ENCODE peak calls at places on chromosomes 11 and 22, in ten cellular contexts. H is sigmoid colon, D is spleen, N is HCT116, K is suprapubic skin, W is GM12878, V is transverse colon, I is H1, G is upper lobe of left lung, Q is stomach. S is an unnamed sample.

GRCh38 chr22:28714043-28714442 is 27.6 kb downstream of the CHEK2 start:
- DNase-seq in H (no peak), D (no peak), N (no peak), K (no peak), W (no peak), V (no peak), I (no peak), G (no peak), Q (no peak), S (no peak)

GRCh38 chr22:21796863-21797262 is 61.3 kb upstream of the YPEL1 start:
- DNase-seq in H (no peak), D (no peak), N (no peak), K (no peak), W (no peak), V (no peak), I (no peak), G (no peak), Q (peak), S (no peak)

GRCh38 chr22:29457730-29458129 is 19.3 kb downstream of the RFPL1 start:
- DNase-seq in H (no peak), D (peak), N (peak), K (no peak), W (peak), V (peak), I (no peak), G (no peak), Q (no peak), S (no peak)

GRCh38 chr11:46356911-46357482 is 9.7 kb downstream of the DGKZ start:
- DNase-seq in H (no peak), D (no peak), N (no peak), K (no peak), W (no peak), V (no peak), I (no peak), G (no peak), Q (no peak), S (no peak)

GRCh38 chr11:67291481-67292381 is 2.6 kb downstream of the ANKRD13D start:
- DNase-seq in H (peak), D (peak), N (no peak), K (no peak), W (no peak), V (no peak), I (no peak), G (peak), Q (no peak), S (no peak)

GRCh38 chr11:2215561-2216399 is 44.2 kb upstream of the TH start:
- DNase-seq in H (peak), D (peak), N (no peak), K (no peak), W (no peak), V (no peak), I (no peak), G (peak), Q (no peak), S (peak)

GRCh38 chr11:128152796-128153696 is 434.3 kb downstream of the ETS1 start:
- DNase-seq in H (no peak), D (no peak), N (no peak), K (no peak), W (no peak), V (no peak), I (no peak), G (no peak), Q (no peak), S (no peak)

GRCh38 chr11:70623906-70624597 is 225.7 kb downstream of the CTTN start:
- DNase-seq in H (no peak), D (no peak), N (no peak), K (no peak), W (no peak), V (peak), I (no peak), G (no peak), Q (no peak), S (no peak)

GRCh38 chr11:83036701-83037100 is 35.0 kb downstream of the RAB30 start:
- DNase-seq in H (no peak), D (no peak), N (no peak), K (no peak), W (no peak), V (no peak), I (no peak), G (no peak), Q (no peak), S (no peak)

GRCh38 chr11:60422609-60423008 is 6.8 kb upstream of the MS4A5 start:
- DNase-seq in H (no peak), D (no peak), N (no peak), K (no peak), W (no peak), V (no peak), I (no peak), G (no peak), Q (no peak), S (no peak)

GRCh38 chr11:118503216-118503615 is 24.1 kb upstream of the TTC36 start:
- DNase-seq in H (no peak), D (no peak), N (no peak), K (no peak), W (no peak), V (no peak), I (no peak), G (no peak), Q (no peak), S (no peak)

GRCh38 chr22:50272103-50272782 is 2.1 kb upstream of the MAPK11 start:
- DNase-seq in H (no peak), D (no peak), N (no peak), K (no peak), W (no peak), V (no peak), I (no peak), G (no peak), Q (no peak), S (no peak)

GRCh38 chr22:44098021-44098739 is 74.1 kb downstream of the PARVB start:
- DNase-seq in H (peak), D (peak), N (no peak), K (no peak), W (no peak), V (no peak), I (no peak), G (no peak), Q (no peak), S (no peak)

GRCh38 chr11:96869207-96869606 is 479.4 kb downstream of the JRKL start:
- DNase-seq in H (no peak), D (no peak), N (no peak), K (no peak), W (no peak), V (no peak), I (no peak), G (no peak), Q (no peak), S (no peak)

GRCh38 chr11:2393111-2393868 is 7.3 kb upstream of the TSSC4 start:
- DNase-seq in H (no peak), D (no peak), N (no peak), K (no peak), W (no peak), V (no peak), I (no peak), G (peak), Q (no peak), S (no peak)

GRCh38 chr11:22263613-22264012 is 70.7 kb downstream of the ANO5 start:
- DNase-seq in H (no peak), D (no peak), N (no peak), K (no peak), W (no peak), V (no peak), I (no peak), G (no peak), Q (no peak), S (no peak)

GRCh38 chr11:6614446-6614845 is 2.4 kb upstream of the TAF10 start:
- DNase-seq in H (peak), D (no peak), N (no peak), K (no peak), W (no peak), V (no peak), I (no peak), G (no peak), Q (no peak), S (no peak)

GRCh38 chr11:35166369-35167360 is 27.7 kb downstream of the CD44 start:
- DNase-seq in H (peak), D (peak), N (peak), K (no peak), W (no peak), V (no peak), I (no peak), G (no peak), Q (no peak), S (peak)

GRCh38 chr11:15683528-15683927 is 568.8 kb downstream of the INSC start:
- DNase-seq in H (no peak), D (no peak), N (no peak), K (no peak), W (no peak), V (no peak), I (no peak), G (no peak), Q (no peak), S (no peak)

GRCh38 chr11:94845622-94846021 is 77.5 kb downstream of the AMOTL1 start:
- DNase-seq in H (peak), D (no peak), N (no peak), K (no peak), W (no peak), V (no peak), I (no peak), G (no peak), Q (peak), S (peak)

GRCh38 chr11:6674856-6675255 is 8.3 kb downstream of the MRPL17 start:
- DNase-seq in H (no peak), D (no peak), N (no peak), K (no peak), W (no peak), V (no peak), I (no peak), G (no peak), Q (no peak), S (no peak)

GRCh38 chr11:4713241-4713640 is 8.7 kb downstream of the MMP26 start:
- DNase-seq in H (no peak), D (no peak), N (no peak), K (no peak), W (no peak), V (no peak), I (no peak), G (no peak), Q (no peak), S (no peak)

GRCh38 chr11:7673724-7674434 is 579 bp upstream of the CYB5R2 start:
- DNase-seq in H (peak), D (no peak), N (peak), K (no peak), W (no peak), V (peak), I (no peak), G (peak), Q (peak), S (no peak)

GRCh38 chr11:66933508-66933907 is 24.7 kb downstream of the PC start:
- DNase-seq in H (no peak), D (no peak), N (no peak), K (no peak), W (no peak), V (no peak), I (no peak), G (no peak), Q (no peak), S (no peak)

GRCh38 chr11:134159652-134160051 is 64.1 kb downstream of the NCAPD3 start:
- DNase-seq in H (no peak), D (no peak), N (no peak), K (no peak), W (no peak), V (no peak), I (no peak), G (peak), Q (no peak), S (no peak)

GRCh38 chr11:70075836-70076235 is 2.3 kb upstream of the ANO1 start:
- DNase-seq in H (peak), D (peak), N (no peak), K (peak), W (no peak), V (no peak), I (no peak), G (no peak), Q (no peak), S (no peak)

GRCh38 chr22:48417143-48418070 is 1410.3 kb downstream of the BRD1 start:
- DNase-seq in H (no peak), D (peak), N (no peak), K (peak), W (no peak), V (no peak), I (no peak), G (peak), Q (no peak), S (no peak)

GRCh38 chr22:35470903-35471321 is 69.7 kb upstream of the RASD2 start:
- DNase-seq in H (no peak), D (no peak), N (peak), K (no peak), W (no peak), V (no peak), I (no peak), G (no peak), Q (no peak), S (no peak)

GRCh38 chr11:134157451-134157850 is 66.3 kb downstream of the NCAPD3 start:
- DNase-seq in H (no peak), D (no peak), N (no peak), K (no peak), W (no peak), V (no peak), I (no peak), G (no peak), Q (no peak), S (no peak)

GRCh38 chr11:34558211-34558610 is 44.6 kb upstream of the ELF5 start:
- DNase-seq in H (no peak), D (no peak), N (no peak), K (no peak), W (no peak), V (no peak), I (no peak), G (no peak), Q (no peak), S (no peak)

GRCh38 chr11:123694551-123694950 is 40.1 kb upstream of the SCN3B start:
- DNase-seq in H (no peak), D (no peak), N (no peak), K (no peak), W (no peak), V (no peak), I (no peak), G (no peak), Q (no peak), S (no peak)

GRCh38 chr22:35630387-35630793 is 13.3 kb upstream of the MB start:
- DNase-seq in H (peak), D (peak), N (peak), K (no peak), W (no peak), V (no peak), I (no peak), G (no peak), Q (no peak), S (no peak)

GRCh38 chr11:119222308-119222707 is 16.2 kb downstream of the CBL start:
- DNase-seq in H (no peak), D (no peak), N (no peak), K (no peak), W (no peak), V (no peak), I (no peak), G (no peak), Q (no peak), S (no peak)

GRCh38 chr11:124194696-124195418 is 11.7 kb downstream of the OR10D3 start:
- DNase-seq in H (no peak), D (no peak), N (peak), K (no peak), W (peak), V (peak), I (no peak), G (no peak), Q (peak), S (no peak)

GRCh38 chr11:33742249-33742851 is 6.1 kb upstream of the CD59 start:
- DNase-seq in H (no peak), D (no peak), N (no peak), K (no peak), W (no peak), V (no peak), I (no peak), G (no peak), Q (no peak), S (no peak)

GRCh38 chr11:29310016-29310415 is 706.8 kb downstream of the KCNA4 start:
- DNase-seq in H (no peak), D (no peak), N (no peak), K (no peak), W (no peak), V (no peak), I (no peak), G (no peak), Q (no peak), S (no peak)

GRCh38 chr22:26740253-26740652 is 82.9 kb downstream of the MIAT start:
- DNase-seq in H (no peak), D (no peak), N (no peak), K (no peak), W (no peak), V (no peak), I (no peak), G (no peak), Q (no peak), S (no peak)

GRCh38 chr11:108216988-108217387 is 5.5 kb downstream of the NPAT start:
- DNase-seq in H (no peak), D (no peak), N (no peak), K (no peak), W (no peak), V (no peak), I (no peak), G (no peak), Q (no peak), S (no peak)
- H3K4me3 ChIP-seq in H (no peak), D (no peak), N (no peak), K (no peak), W (peak), V (no peak), I (no peak), G (no peak), Q (no peak), S (no peak)

GRCh38 chr11:93330446-93330984 is at the start of gene DEUP1:
- DNase-seq in H (peak), D (peak), N (no peak), K (no peak), W (no peak), V (peak), I (no peak), G (peak), Q (peak), S (peak)
- TF ChIP-seq POLR2A in H (no peak), D (no peak), N (no peak), K (no peak), W (no peak), V (no peak), I (no peak), G (no peak), Q (no peak), S (no peak)

GRCh38 chr11:57638811-57639320 is 10.8 kb downstream of the YPEL4 start:
- DNase-seq in H (no peak), D (no peak), N (no peak), K (no peak), W (no peak), V (no peak), I (no peak), G (no peak), Q (no peak), S (no peak)
- TF ChIP-seq POLR2AphosphoS5 in H (no peak), D (no peak), N (no peak), K (no peak), W (no peak), V (no peak), I (peak), G (no peak), Q (no peak), S (no peak)

GRCh38 chr11:78526497-78527146 is 48.0 kb downstream of the NARS2 start:
- DNase-seq in H (no peak), D (no peak), N (no peak), K (no peak), W (no peak), V (no peak), I (no peak), G (no peak), Q (no peak), S (no peak)
- H3K4me3 ChIP-seq in H (no peak), D (no peak), N (no peak), K (no peak), W (no peak), V (no peak), I (no peak), G (no peak), Q (no peak), S (no peak)

GRCh38 chr11:126892781-126893180 is 107.8 kb downstream of the KIRREL3 start:
- DNase-seq in H (no peak), D (no peak), N (no peak), K (no peak), W (no peak), V (no peak), I (no peak), G (no peak), Q (no peak), S (no peak)

GRCh38 chr11:126888126-126888712 is 112.4 kb downstream of the KIRREL3 start:
- DNase-seq in H (no peak), D (no peak), N (no peak), K (no peak), W (no peak), V (no peak), I (no peak), G (no peak), Q (no peak), S (no peak)

GRCh38 chr11:126891556-126892217 is 108.9 kb downstream of the KIRREL3 start:
- DNase-seq in H (no peak), D (no peak), N (no peak), K (no peak), W (no peak), V (no peak), I (no peak), G (no peak), Q (no peak), S (no peak)

GRCh38 chr11:126893796-126894195 is 106.8 kb downstream of the KIRREL3 start:
- DNase-seq in H (no peak), D (no peak), N (no peak), K (no peak), W (no peak), V (no peak), I (no peak), G (no peak), Q (no peak), S (no peak)

GRCh38 chr11:126890561-126890960 is 110.0 kb downstream of the KIRREL3 start:
- DNase-seq in H (no peak), D (no peak), N (no peak), K (no peak), W (no peak), V (no peak), I (peak), G (peak), Q (no peak), S (no peak)
- TF ChIP-seq POLR2A in H (no peak), D (no peak), N (no peak), K (no peak), W (no peak), V (no peak), I (no peak), G (no peak), Q (no peak), S (no peak)

GRCh38 chr11:62879150-62879549 is 1.5 kb upstream of the SLC3A2 start:
- DNase-seq in H (no peak), D (no peak), N (no peak), K (no peak), W (no peak), V (no peak), I (no peak), G (no peak), Q (no peak), S (no peak)

GRCh38 chr11:62881579-62882427 is 1.1 kb downstream of the SLC3A2 start:
- DNase-seq in H (peak), D (peak), N (peak), K (peak), W (peak), V (peak), I (peak), G (no peak), Q (peak), S (peak)

GRCh38 chr11:62880803-62881578 is at the start of gene SLC3A2:
- DNase-seq in H (peak), D (peak), N (peak), K (peak), W (peak), V (peak), I (peak), G (peak), Q (peak), S (peak)

GRCh38 chr11:62880231-62880802 is 379 bp upstream of the SLC3A2 start:
- DNase-seq in H (no peak), D (peak), N (no peak), K (no peak), W (no peak), V (no peak), I (no peak), G (no peak), Q (no peak), S (peak)

GRCh38 chr11:62879554-62879953 is 1.1 kb upstream of the SLC3A2 start:
- DNase-seq in H (peak), D (no peak), N (no peak), K (no peak), W (no peak), V (no peak), I (no peak), G (no peak), Q (peak), S (no peak)
- TF ChIP-seq POLR2AphosphoS5 in H (peak), D (no peak), N (no peak), K (no peak), W (no peak), V (no peak), I (peak), G (peak), Q (no peak), S (no peak)

GRCh38 chr22:19878461-19879247 is 24.0 kb upstream of the GNB1L start:
- DNase-seq in H (peak), D (peak), N (no peak), K (peak), W (no peak), V (no peak), I (no peak), G (peak), Q (no peak), S (no peak)
- H3K4me3 ChIP-seq in H (no peak), D (no peak), N (no peak), K (no peak), W (no peak), V (no peak), I (no peak), G (no peak), Q (no peak), S (no peak)

DNA sequence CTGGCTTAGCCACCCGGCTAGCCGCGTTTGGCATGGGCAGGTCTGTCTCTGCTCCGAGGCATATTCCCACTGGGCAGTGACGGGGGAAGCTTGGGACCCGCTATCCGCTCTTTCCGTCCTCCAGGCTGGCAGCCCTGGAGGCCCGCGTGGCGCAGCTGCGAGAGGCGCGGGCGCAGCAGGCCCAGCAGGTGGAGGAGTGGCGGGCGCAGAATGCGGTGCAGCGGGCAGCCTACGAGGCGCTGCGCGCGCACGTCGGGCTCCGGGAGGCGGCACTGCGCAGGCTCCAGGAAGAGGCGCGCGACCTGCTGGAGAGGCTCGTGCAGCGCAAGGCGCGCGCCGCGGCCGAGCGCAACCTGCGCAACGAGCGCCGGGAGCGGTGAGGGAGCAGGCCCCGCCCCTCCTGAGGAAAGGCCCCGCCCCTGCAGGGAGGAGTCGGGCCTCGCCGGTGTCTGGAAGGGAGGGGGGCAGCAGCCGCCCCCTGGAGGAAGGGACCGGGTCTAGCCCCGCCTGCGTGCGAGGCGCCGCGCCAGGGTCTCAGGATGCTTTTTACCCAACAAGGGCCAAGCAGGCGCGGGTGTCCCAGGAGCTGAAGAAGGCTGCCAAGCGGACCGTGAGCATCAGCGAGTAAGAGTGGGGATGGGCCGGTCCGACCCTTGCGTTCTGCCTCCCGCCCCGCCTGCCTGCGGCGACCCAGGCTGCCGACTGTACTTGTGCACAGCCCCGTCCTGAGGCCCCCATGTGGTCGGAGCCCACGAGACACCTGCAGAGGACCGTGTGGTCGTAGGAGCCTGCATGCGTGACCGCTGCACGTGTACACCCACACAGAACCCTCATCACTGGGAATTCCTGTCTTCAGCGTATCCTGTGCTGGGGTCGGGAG is 7.9 kb downstream of the ATG16L2 start:
- DNase-seq in H (peak), D (peak), N (peak), K (no peak), W (peak), V (peak), I (peak), G (peak), Q (peak), S (peak)
- TF ChIP-seq POLR2A in H (peak), D (no peak), N (peak), K (no peak), W (peak), V (peak), I (peak), G (no peak), Q (no peak), S (no peak)